ENCODE peak calls at places on chromosomes 6 and 20, in seven cellular contexts. T, J, F, O, Y, V and I are unnamed samples.

GRCh38 chr6:21885532-21886089 is 292.1 kb downstream of the SOX4 start:
- DNase-seq in T (no peak), J (peak), F (peak), O (no peak), Y (peak), V (no peak), I (no peak)

GRCh38 chr20:4320284-4320683 is 304.9 kb upstream of the RNF24 start:
- DNase-seq in T (no peak), J (no peak), F (no peak), O (no peak), Y (no peak), V (no peak), I (no peak)

GRCh38 chr20:61939691-61940360 is 125.9 kb downstream of the TAF4 start:
- DNase-seq in T (no peak), J (peak), F (no peak), O (no peak), Y (no peak), V (no peak), I (no peak)

GRCh38 chr20:10079964-10080363 is 45.2 kb downstream of the ANKEF1 start:
- DNase-seq in T (no peak), J (no peak), F (no peak), O (no peak), Y (no peak), V (no peak), I (no peak)

GRCh38 chr6:11710221-11710836 is 68.3 kb downstream of the ADTRP start:
- DNase-seq in T (no peak), J (no peak), F (no peak), O (no peak), Y (no peak), V (no peak), I (no peak)

GRCh38 chr6:29965873-29966601 is 23.7 kb downstream of the HLA-A start:
- DNase-seq in T (peak), J (peak), F (no peak), O (peak), Y (no peak), V (peak), I (no peak)

GRCh38 chr6:137973201-137973600 is 106.1 kb downstream of the TNFAIP3 start:
- DNase-seq in T (no peak), J (no peak), F (no peak), O (no peak), Y (no peak), V (no peak), I (no peak)

GRCh38 chr6:39263299-39264037 is 34.2 kb upstream of the KCNK5 start:
- DNase-seq in T (no peak), J (no peak), F (no peak), O (no peak), Y (no peak), V (no peak), I (no peak)

GRCh38 chr20:50251992-50252491 is 61.4 kb downstream of the CEBPB start:
- DNase-seq in T (no peak), J (no peak), F (no peak), O (no peak), Y (no peak), V (no peak), I (no peak)

GRCh38 chr6:147260091-147260490 is 55.9 kb downstream of the STXBP5 start:
- DNase-seq in T (no peak), J (no peak), F (no peak), O (no peak), Y (no peak), V (no peak), I (no peak)

GRCh38 chr20:18543216-18543615 is 24.0 kb upstream of the SMIM26 start:
- DNase-seq in T (no peak), J (no peak), F (no peak), O (no peak), Y (no peak), V (no peak), I (no peak)

GRCh38 chr6:122476131-122476530 is 4.5 kb upstream of the SERINC1 start:
- DNase-seq in T (no peak), J (no peak), F (no peak), O (no peak), Y (no peak), V (peak), I (peak)

GRCh38 chr6:100322886-100323285 is 141.8 kb downstream of the SIM1 start:
- DNase-seq in T (no peak), J (no peak), F (no peak), O (no peak), Y (no peak), V (no peak), I (no peak)

GRCh38 chr20:56411759-56412472 is at the start of gene CASS4:
- DNase-seq in T (no peak), J (no peak), F (no peak), O (no peak), Y (no peak), V (no peak), I (peak)

GRCh38 chr6:44222987-44223470 is 366 bp upstream of the SLC29A1 start:
- DNase-seq in T (no peak), J (peak), F (no peak), O (no peak), Y (no peak), V (no peak), I (no peak)

GRCh38 chr6:68368845-68369244 is 266.2 kb upstream of the ADGRB3 start:
- DNase-seq in T (no peak), J (no peak), F (no peak), O (no peak), Y (no peak), V (no peak), I (no peak)

GRCh38 chr6:63764318-63764916 is 128.8 kb downstream of the PHF3 start:
- DNase-seq in T (no peak), J (no peak), F (no peak), O (no peak), Y (peak), V (peak), I (no peak)

GRCh38 chr6:31915351-31915750 is 12.2 kb upstream of the C2 start:
- DNase-seq in T (no peak), J (no peak), F (no peak), O (no peak), Y (no peak), V (no peak), I (no peak)

GRCh38 chr20:55567826-55568225 is 437.5 kb downstream of the CBLN4 start:
- DNase-seq in T (no peak), J (no peak), F (no peak), O (no peak), Y (no peak), V (no peak), I (no peak)

DNA sequence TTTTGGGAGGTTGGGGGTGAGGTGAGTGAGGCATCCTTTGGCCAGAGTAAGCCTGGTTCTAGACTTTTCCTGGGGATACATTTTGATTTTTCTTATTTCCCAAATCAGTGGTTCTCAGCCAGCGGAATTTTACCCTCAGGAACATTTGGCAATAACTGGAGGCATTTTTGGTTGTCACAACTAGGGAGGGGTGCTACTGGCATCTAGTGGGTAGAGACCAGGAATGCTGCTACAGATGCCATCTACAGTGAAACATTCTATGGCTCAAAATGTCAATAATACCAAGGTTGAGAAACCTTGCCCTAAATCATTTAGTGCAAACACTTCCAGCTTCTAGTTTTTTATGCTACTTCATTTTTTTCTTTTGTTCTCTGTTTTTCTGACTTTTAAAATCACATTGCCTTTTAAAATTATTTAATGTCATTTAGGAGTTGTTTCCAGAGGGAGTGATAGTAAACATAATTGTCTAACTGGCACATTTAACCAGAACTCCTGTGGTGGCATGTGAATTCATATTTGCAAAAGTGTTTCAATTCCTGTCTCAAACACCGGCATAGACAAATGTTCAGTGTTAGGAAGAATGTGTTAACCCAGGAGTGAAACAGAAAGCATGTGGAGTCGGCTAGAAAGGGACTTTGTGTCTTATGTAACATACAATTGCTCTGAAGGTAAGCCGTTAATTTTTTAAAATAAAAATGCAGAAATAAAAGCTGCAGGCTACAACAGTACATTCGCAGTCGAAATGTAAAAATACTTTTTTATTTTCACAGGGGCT is 59.0 kb downstream of the QRSL1 start:
- DNase-seq in T (no peak), J (no peak), F (no peak), O (no peak), Y (no peak), V (no peak), I (no peak)
- TF ChIP-seq CTCF in T (no peak), J (no peak), F (no peak), O (no peak), Y (no peak), V (no peak), I (no peak)

GRCh38 chr6:89080281-89081128 is at the start of gene PNRC1:
- DNase-seq in T (peak), J (peak), F (peak), O (peak), Y (peak), V (peak), I (peak)
- TF ChIP-seq CTCF in T (no peak), J (no peak), F (no peak), O (no peak), Y (no peak), V (no peak), I (no peak)

GRCh38 chr6:167907837-167908681 is 81.3 kb downstream of the AFDN start:
- DNase-seq in T (no peak), J (no peak), F (no peak), O (no peak), Y (no peak), V (no peak), I (no peak)

GRCh38 chr6:167910652-167911051 is 83.9 kb downstream of the AFDN start:
- DNase-seq in T (no peak), J (no peak), F (no peak), O (no peak), Y (no peak), V (no peak), I (no peak)

GRCh38 chr6:167910007-167910406 is 83.3 kb downstream of the AFDN start:
- DNase-seq in T (no peak), J (no peak), F (no peak), O (no peak), Y (no peak), V (no peak), I (no peak)

GRCh38 chr6:167904791-167905190 is 78.1 kb downstream of the AFDN start:
- DNase-seq in T (no peak), J (no peak), F (no peak), O (no peak), Y (no peak), V (no peak), I (no peak)

GRCh38 chr6:167906899-167907298 is 80.2 kb downstream of the AFDN start:
- DNase-seq in T (no peak), J (peak), F (no peak), O (no peak), Y (no peak), V (no peak), I (no peak)
- TF ChIP-seq CTCF in T (no peak), J (no peak), F (no peak), O (no peak), Y (no peak), V (no peak), I (no peak)

DNA sequence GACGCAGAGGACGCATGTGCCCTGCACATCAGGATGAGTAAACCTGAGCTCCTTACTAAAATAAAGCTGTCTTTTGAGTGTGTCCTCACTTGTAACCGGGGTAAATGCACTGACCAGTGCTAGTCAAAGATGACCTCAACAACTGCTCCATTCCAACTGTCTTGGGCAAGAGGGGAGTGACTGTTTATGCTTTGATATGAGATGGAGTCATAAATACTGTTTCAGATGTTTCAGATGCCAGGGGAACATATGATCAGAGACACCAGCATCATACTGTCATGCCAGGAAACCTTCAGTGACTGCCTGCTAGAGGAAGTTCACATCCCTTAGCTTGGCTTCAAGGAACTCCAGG is 13.8 kb upstream of the TRAM2 start:
- DNase-seq in T (no peak), J (no peak), F (no peak), O (no peak), Y (no peak), V (no peak), I (no peak)
- TF ChIP-seq CTCF in T (no peak), J (no peak), F (no peak), O (no peak), Y (no peak), V (no peak), I (no peak)

GRCh38 chr20:12989586-12989985 is 19.2 kb upstream of the SPTLC3 start:
- DNase-seq in T (no peak), J (no peak), F (no peak), O (no peak), Y (no peak), V (no peak), I (no peak)

GRCh38 chr20:12987261-12987660 is 21.5 kb upstream of the SPTLC3 start:
- DNase-seq in T (no peak), J (no peak), F (no peak), O (no peak), Y (no peak), V (no peak), I (no peak)

GRCh38 chr20:12982098-12982497 is 26.7 kb upstream of the SPTLC3 start:
- DNase-seq in T (no peak), J (no peak), F (no peak), O (no peak), Y (no peak), V (no peak), I (no peak)

GRCh38 chr20:12984069-12984765 is 24.6 kb upstream of the SPTLC3 start:
- DNase-seq in T (no peak), J (no peak), F (no peak), O (no peak), Y (no peak), V (no peak), I (no peak)

DNA sequence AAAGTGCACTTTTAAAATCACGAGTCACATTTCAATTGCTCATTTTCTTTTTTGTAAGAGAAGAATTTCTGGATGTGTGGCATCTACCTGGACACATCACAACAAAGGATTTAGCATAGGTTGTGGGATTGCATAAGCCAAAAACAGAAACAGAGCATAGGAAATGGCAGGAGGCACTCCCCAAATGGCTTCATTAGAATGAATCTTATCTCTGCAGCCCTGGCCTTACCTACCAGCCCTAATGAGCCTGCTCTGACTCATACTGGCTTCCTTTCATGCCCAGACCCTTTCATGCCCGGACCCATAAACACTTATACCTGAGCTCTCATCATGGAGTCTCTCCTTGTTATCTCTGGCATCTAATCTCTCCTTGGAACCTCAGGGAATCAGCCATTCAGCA is 23.9 kb upstream of the SPTLC3 start:
- DNase-seq in T (no peak), J (no peak), F (no peak), O (no peak), Y (no peak), V (no peak), I (no peak)
- TF ChIP-seq CTCF in T (no peak), J (no peak), F (no peak), O (no peak), Y (no peak), V (no peak), I (no peak)

GRCh38 chr6:164612731-164613130 is 696.7 kb downstream of the C6orf118 start:
- DNase-seq in T (no peak), J (no peak), F (no peak), O (no peak), Y (no peak), V (no peak), I (no peak)
- TF ChIP-seq CTCF in T (no peak), J (no peak), F (no peak), O (no peak), Y (no peak), V (no peak), I (no peak)

GRCh38 chr6:35718354-35718695 is 18.5 kb upstream of the ARMC12 start:
- DNase-seq in T (no peak), J (no peak), F (no peak), O (no peak), Y (no peak), V (no peak), I (no peak)
- TF ChIP-seq CTCF in T (no peak), J (no peak), F (no peak), O (no peak), Y (no peak), V (no peak), I (no peak)

GRCh38 chr6:136161950-136162349 is 88.2 kb downstream of the MTFR2 start:
- DNase-seq in T (no peak), J (no peak), F (no peak), O (no peak), Y (no peak), V (no peak), I (no peak)

GRCh38 chr6:136153976-136154375 is 96.1 kb downstream of the MTFR2 start:
- DNase-seq in T (no peak), J (no peak), F (no peak), O (no peak), Y (no peak), V (no peak), I (no peak)

GRCh38 chr6:136160255-136160654 is 89.9 kb downstream of the MTFR2 start:
- DNase-seq in T (no peak), J (no peak), F (no peak), O (no peak), Y (no peak), V (no peak), I (no peak)

GRCh38 chr6:136158971-136159370 is 91.1 kb downstream of the MTFR2 start:
- DNase-seq in T (no peak), J (no peak), F (no peak), O (no peak), Y (no peak), V (no peak), I (no peak)

DNA sequence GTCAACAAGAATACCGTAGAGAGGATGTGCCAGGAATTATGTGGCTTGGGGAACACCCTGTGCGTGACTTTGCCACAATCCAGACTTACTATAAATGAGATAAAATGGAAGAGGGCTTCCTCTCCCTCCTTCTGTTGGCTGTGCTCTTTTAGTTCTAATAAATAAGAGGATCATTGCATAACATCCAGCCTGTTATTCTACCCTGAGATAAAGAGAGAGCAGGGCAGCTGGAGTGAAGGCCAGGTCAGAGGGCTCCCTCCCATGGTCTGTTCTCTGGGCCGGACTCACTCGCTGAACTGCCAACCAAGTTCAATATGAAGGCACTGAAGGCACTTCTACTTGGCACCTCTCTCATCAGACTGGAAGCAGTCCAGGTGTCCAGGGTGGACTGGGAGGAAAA is 91.7 kb downstream of the MTFR2 start:
- DNase-seq in T (no peak), J (no peak), F (no peak), O (no peak), Y (no peak), V (no peak), I (no peak)
- TF ChIP-seq CTCF in T (no peak), J (no peak), F (no peak), O (no peak), Y (no peak), V (no peak), I (no peak)

GRCh38 chr6:163496205-163496604 is 81.7 kb downstream of the QKI start:
- DNase-seq in T (no peak), J (no peak), F (no peak), O (no peak), Y (no peak), V (no peak), I (no peak)

GRCh38 chr6:163504984-163505640 is 90.6 kb downstream of the QKI start:
- DNase-seq in T (no peak), J (no peak), F (no peak), O (no peak), Y (no peak), V (no peak), I (no peak)

GRCh38 chr6:163501440-163501839 is 86.9 kb downstream of the QKI start:
- DNase-seq in T (no peak), J (no peak), F (no peak), O (no peak), Y (no peak), V (no peak), I (no peak)

GRCh38 chr6:163500105-163500504 is 85.6 kb downstream of the QKI start:
- DNase-seq in T (no peak), J (no peak), F (no peak), O (no peak), Y (no peak), V (no peak), I (no peak)

DNA sequence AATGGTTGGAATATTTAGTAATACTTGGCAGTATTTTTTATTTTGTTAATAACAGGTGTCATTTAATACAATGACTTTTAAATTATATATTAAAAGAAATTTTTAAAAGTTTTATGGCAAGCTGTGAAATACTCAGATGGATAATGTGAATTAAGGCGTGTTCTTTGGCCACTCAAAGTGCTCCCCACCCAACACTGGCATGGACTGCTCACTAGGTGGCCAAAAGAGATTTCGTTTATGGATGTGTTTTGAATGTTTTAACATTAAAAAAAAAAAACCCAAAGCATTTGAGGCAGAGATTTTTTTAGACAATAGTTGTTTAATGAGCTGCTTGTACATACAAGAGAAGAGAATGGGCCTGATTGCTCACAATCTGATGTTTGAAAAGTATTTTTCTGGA is 86.5 kb downstream of the QKI start:
- DNase-seq in T (no peak), J (no peak), F (no peak), O (no peak), Y (no peak), V (no peak), I (no peak)
- TF ChIP-seq CTCF in T (no peak), J (no peak), F (no peak), O (no peak), Y (no peak), V (no peak), I (no peak)